ENCODE peak calls at places on chromosome 6, in six cellular contexts. One of them, this sample, is unnamed.

GRCh38 chr6:16751251-16751946 is 9.9 kb downstream of the ATXN1 start:
- DNase-seq in CD4-positive, alpha-beta T cell: no peak
- DNase-seq in AG09309: peak
- DNase-seq in OCI-LY7: no peak
- DNase-seq in Panc1: no peak
- DNase-seq in ovary: no peak
- DNase-seq in this sample: no peak

GRCh38 chr6:160121981-160122380 is 366 bp downstream of the SLC22A1 start:
- DNase-seq in CD4-positive, alpha-beta T cell: no peak
- DNase-seq in AG09309: no peak
- DNase-seq in OCI-LY7: no peak
- DNase-seq in Panc1: no peak
- DNase-seq in ovary: no peak
- DNase-seq in this sample: no peak

GRCh38 chr6:128471907-128472306 is 48.5 kb downstream of the PTPRK start:
- DNase-seq in CD4-positive, alpha-beta T cell: no peak
- DNase-seq in AG09309: no peak
- DNase-seq in OCI-LY7: no peak
- DNase-seq in Panc1: no peak
- DNase-seq in ovary: no peak
- DNase-seq in this sample: no peak

GRCh38 chr6:116417661-116418060 is 43.5 kb upstream of the CALHM6 start:
- DNase-seq in CD4-positive, alpha-beta T cell: no peak
- DNase-seq in AG09309: no peak
- DNase-seq in OCI-LY7: no peak
- DNase-seq in Panc1: no peak
- DNase-seq in ovary: no peak
- DNase-seq in this sample: no peak

GRCh38 chr6:22880686-22881433 is 311.5 kb downstream of the HDGFL1 start:
- DNase-seq in CD4-positive, alpha-beta T cell: no peak
- DNase-seq in AG09309: peak
- DNase-seq in OCI-LY7: no peak
- DNase-seq in Panc1: no peak
- DNase-seq in ovary: no peak
- DNase-seq in this sample: no peak

GRCh38 chr6:168683621-168684020 is 242.6 kb downstream of the SMOC2 start:
- DNase-seq in CD4-positive, alpha-beta T cell: no peak
- DNase-seq in AG09309: no peak
- DNase-seq in OCI-LY7: no peak
- DNase-seq in Panc1: no peak
- DNase-seq in ovary: no peak
- DNase-seq in this sample: no peak

GRCh38 chr6:31588871-31589650 is 3.0 kb downstream of the LST1 start:
- DNase-seq in CD4-positive, alpha-beta T cell: no peak
- DNase-seq in AG09309: no peak
- DNase-seq in OCI-LY7: no peak
- DNase-seq in Panc1: no peak
- DNase-seq in ovary: no peak
- DNase-seq in this sample: no peak

GRCh38 chr6:93562566-93562965 is 143.2 kb upstream of the EPHA7 start:
- DNase-seq in CD4-positive, alpha-beta T cell: no peak
- DNase-seq in AG09309: no peak
- DNase-seq in OCI-LY7: no peak
- DNase-seq in Panc1: no peak
- DNase-seq in ovary: no peak
- DNase-seq in this sample: no peak

GRCh38 chr6:27066802-27067201 is 180.7 kb upstream of the PRSS16 start:
- DNase-seq in CD4-positive, alpha-beta T cell: no peak
- DNase-seq in AG09309: no peak
- DNase-seq in OCI-LY7: no peak
- DNase-seq in Panc1: no peak
- DNase-seq in ovary: no peak
- DNase-seq in this sample: no peak

GRCh38 chr6:31383149-31383548 is 20.2 kb upstream of the MICA start:
- DNase-seq in CD4-positive, alpha-beta T cell: no peak
- DNase-seq in AG09309: no peak
- DNase-seq in OCI-LY7: no peak
- DNase-seq in Panc1: no peak
- DNase-seq in ovary: no peak
- DNase-seq in this sample: no peak

GRCh38 chr6:110066091-110066490 is 88.0 kb downstream of the GPR6 start:
- DNase-seq in CD4-positive, alpha-beta T cell: no peak
- DNase-seq in AG09309: no peak
- DNase-seq in OCI-LY7: peak
- DNase-seq in Panc1: no peak
- DNase-seq in ovary: no peak
- DNase-seq in this sample: no peak

GRCh38 chr6:110064744-110065524 is 86.8 kb downstream of the GPR6 start:
- DNase-seq in CD4-positive, alpha-beta T cell: no peak
- DNase-seq in AG09309: no peak
- DNase-seq in OCI-LY7: peak
- DNase-seq in Panc1: no peak
- DNase-seq in ovary: no peak
- DNase-seq in this sample: no peak

GRCh38 chr6:110068592-110068967 is 90.5 kb downstream of the GPR6 start:
- DNase-seq in CD4-positive, alpha-beta T cell: no peak
- DNase-seq in AG09309: no peak
- DNase-seq in OCI-LY7: no peak
- DNase-seq in Panc1: no peak
- DNase-seq in ovary: no peak
- DNase-seq in this sample: no peak

GRCh38 chr6:110063864-110064263 is 85.8 kb downstream of the GPR6 start:
- DNase-seq in CD4-positive, alpha-beta T cell: no peak
- DNase-seq in AG09309: no peak
- DNase-seq in OCI-LY7: no peak
- DNase-seq in Panc1: no peak
- DNase-seq in ovary: no peak
- DNase-seq in this sample: no peak

DNA sequence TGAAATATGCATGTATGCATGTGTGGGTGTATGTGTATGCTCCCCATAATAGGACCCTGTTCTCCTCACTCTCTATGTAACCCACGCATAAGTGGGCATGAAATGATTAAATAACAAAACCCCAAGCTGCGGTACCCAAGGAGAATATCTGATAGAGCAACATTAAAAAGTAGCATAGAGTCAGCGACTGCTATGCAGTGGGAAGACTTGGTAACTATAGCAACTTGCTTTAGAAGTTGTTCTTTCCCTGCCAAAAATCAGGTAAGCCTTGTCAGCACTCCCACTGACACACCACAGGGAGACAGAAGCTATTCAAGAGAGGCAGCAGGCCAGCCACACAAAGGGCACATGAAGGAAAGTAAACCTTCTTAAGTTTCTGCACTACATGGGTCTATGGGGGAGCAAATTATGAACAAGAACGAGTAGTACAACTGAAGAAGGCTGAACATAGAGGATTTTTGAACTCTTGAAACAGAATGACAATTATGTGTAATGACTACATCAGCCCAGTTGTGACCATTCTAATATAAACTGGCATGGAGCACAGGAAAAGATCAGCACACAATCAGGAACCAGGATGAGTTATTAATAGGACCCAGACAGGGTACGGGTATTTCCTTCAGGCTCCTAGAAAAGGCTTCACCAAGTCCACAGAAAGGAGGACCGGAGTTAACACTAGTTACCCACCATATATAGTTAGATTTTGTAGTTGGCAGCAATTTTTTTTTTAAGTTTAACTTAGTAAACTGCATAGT is 89.9 kb downstream of the GPR6 start:
- DNase-seq in CD4-positive, alpha-beta T cell: no peak
- DNase-seq in AG09309: no peak
- DNase-seq in OCI-LY7: no peak
- DNase-seq in Panc1: no peak
- DNase-seq in ovary: no peak
- DNase-seq in this sample: no peak
- TF ChIP-seq CTCF in CD4-positive, alpha-beta T cell: no peak
- TF ChIP-seq CTCF in AG09309: no peak
- TF ChIP-seq CTCF in OCI-LY7: no peak
- TF ChIP-seq CTCF in Panc1: no peak
- TF ChIP-seq CTCF in ovary: no peak
- TF ChIP-seq CTCF in this sample: no peak

GRCh38 chr6:1094306-1094705 is 217.6 kb upstream of the FOXQ1 start:
- DNase-seq in CD4-positive, alpha-beta T cell: no peak
- DNase-seq in AG09309: no peak
- DNase-seq in OCI-LY7: no peak
- DNase-seq in Panc1: no peak
- DNase-seq in ovary: no peak
- DNase-seq in this sample: no peak
- TF ChIP-seq CTCF in CD4-positive, alpha-beta T cell: no peak
- TF ChIP-seq CTCF in AG09309: no peak
- TF ChIP-seq CTCF in OCI-LY7: no peak
- TF ChIP-seq CTCF in Panc1: no peak
- TF ChIP-seq CTCF in ovary: no peak
- TF ChIP-seq CTCF in this sample: no peak

GRCh38 chr6:166465671-166466087 is 82.9 kb upstream of the MPC1 start:
- DNase-seq in CD4-positive, alpha-beta T cell: no peak
- DNase-seq in AG09309: no peak
- DNase-seq in OCI-LY7: no peak
- DNase-seq in Panc1: no peak
- DNase-seq in ovary: no peak
- DNase-seq in this sample: no peak

GRCh38 chr6:166464418-166465400 is 82.0 kb upstream of the MPC1 start:
- DNase-seq in CD4-positive, alpha-beta T cell: no peak
- DNase-seq in AG09309: no peak
- DNase-seq in OCI-LY7: no peak
- DNase-seq in Panc1: no peak
- DNase-seq in ovary: no peak
- DNase-seq in this sample: no peak

GRCh38 chr6:166467436-166468000 is 84.8 kb upstream of the MPC1 start:
- DNase-seq in CD4-positive, alpha-beta T cell: no peak
- DNase-seq in AG09309: no peak
- DNase-seq in OCI-LY7: no peak
- DNase-seq in Panc1: no peak
- DNase-seq in ovary: no peak
- DNase-seq in this sample: no peak

GRCh38 chr6:166464068-166464410 is 81.3 kb upstream of the MPC1 start:
- DNase-seq in CD4-positive, alpha-beta T cell: no peak
- DNase-seq in AG09309: no peak
- DNase-seq in OCI-LY7: no peak
- DNase-seq in Panc1: no peak
- DNase-seq in ovary: no peak
- DNase-seq in this sample: no peak

DNA sequence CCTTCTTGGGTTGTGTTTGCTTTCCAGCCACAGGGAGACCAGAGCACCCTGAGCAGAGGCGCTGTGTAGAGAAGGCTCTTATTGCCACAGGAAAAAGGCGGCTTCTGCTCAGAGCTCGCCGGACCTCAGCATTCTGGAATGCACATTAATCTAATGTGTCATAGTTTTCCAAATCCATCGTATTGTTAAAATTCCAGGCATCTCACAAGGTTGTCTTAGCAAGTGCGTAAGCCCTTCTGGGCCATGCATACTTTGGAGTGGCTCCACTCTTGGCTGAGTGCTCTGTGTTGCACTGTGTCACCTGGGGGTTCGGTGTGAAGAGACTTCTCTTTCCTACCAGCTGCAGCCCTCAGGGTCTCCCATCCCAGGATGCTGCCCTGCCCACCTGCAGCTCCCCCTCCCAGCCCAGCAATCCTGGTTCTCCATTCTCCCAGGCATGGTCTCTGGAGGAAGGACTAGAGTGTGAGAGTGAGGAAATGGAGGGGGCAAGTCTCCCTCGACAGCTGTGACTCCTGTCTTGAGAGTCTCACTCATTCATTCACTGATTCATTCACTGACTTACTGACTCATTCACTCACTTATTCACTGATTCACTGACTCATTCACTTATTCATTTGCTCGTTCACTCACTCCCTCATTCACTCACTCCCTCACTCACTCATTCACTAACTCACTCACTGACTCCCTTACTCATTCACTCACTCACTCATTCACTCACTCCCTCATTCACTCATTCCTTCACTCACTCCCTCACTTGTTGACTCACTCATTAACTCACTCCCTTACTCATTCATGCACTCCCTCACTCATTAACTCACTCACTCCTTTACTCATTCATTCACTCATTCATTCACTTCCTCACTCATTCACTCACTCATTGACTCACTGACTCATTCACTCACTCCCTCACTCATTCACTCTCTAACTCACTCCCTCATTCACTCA is 83.7 kb upstream of the MPC1 start:
- DNase-seq in CD4-positive, alpha-beta T cell: no peak
- DNase-seq in AG09309: peak
- DNase-seq in OCI-LY7: no peak
- DNase-seq in Panc1: no peak
- DNase-seq in ovary: no peak
- DNase-seq in this sample: no peak
- TF ChIP-seq CTCF in CD4-positive, alpha-beta T cell: no peak
- TF ChIP-seq CTCF in AG09309: peak
- TF ChIP-seq CTCF in OCI-LY7: no peak
- TF ChIP-seq CTCF in Panc1: no peak
- TF ChIP-seq CTCF in ovary: no peak
- TF ChIP-seq CTCF in this sample: no peak

GRCh38 chr6:8195040-8195713 is 92.8 kb upstream of the EEF1E1 start:
- DNase-seq in CD4-positive, alpha-beta T cell: no peak
- DNase-seq in AG09309: no peak
- DNase-seq in OCI-LY7: no peak
- DNase-seq in Panc1: no peak
- DNase-seq in ovary: no peak
- DNase-seq in this sample: no peak
- TF ChIP-seq CTCF in CD4-positive, alpha-beta T cell: no peak
- TF ChIP-seq CTCF in AG09309: no peak
- TF ChIP-seq CTCF in OCI-LY7: peak
- TF ChIP-seq CTCF in Panc1: peak
- TF ChIP-seq CTCF in ovary: no peak
- TF ChIP-seq CTCF in this sample: no peak

GRCh38 chr6:144912474-144912873 is 627.3 kb downstream of the UTRN start:
- DNase-seq in CD4-positive, alpha-beta T cell: no peak
- DNase-seq in AG09309: peak
- DNase-seq in OCI-LY7: no peak
- DNase-seq in Panc1: no peak
- DNase-seq in ovary: no peak
- DNase-seq in this sample: no peak
- TF ChIP-seq CTCF in CD4-positive, alpha-beta T cell: no peak
- TF ChIP-seq CTCF in AG09309: no peak
- TF ChIP-seq CTCF in OCI-LY7: no peak
- TF ChIP-seq CTCF in Panc1: no peak
- TF ChIP-seq CTCF in ovary: no peak
- TF ChIP-seq CTCF in this sample: no peak

This sample was measured in natural killer cell.